ENCODE peak calls at places on chromosomes 16 and 17, in four cellular contexts. M, S, A and I are unnamed samples.

GRCh38 chr16:53541326-53541725 is 38.3 kb upstream of the AKTIP start:
- DNase-seq in M (no peak), A (no peak), S (no peak), I (no peak)

GRCh38 chr17:8109669-8110455 is 8.5 kb downstream of the ALOXE3 start:
- DNase-seq in M (no peak), A (peak; percentile 73), S (peak; percentile 72), I (peak; percentile 78)

GRCh38 chr17:19502517-19502916 is 31.1 kb upstream of the SLC47A1 start:
- DNase-seq in S (no peak), M (no peak), A (peak; percentile 16), I (no peak)

GRCh38 chr17:18953231-18953728 is 1.3 kb downstream of the SLC5A10 start:
- DNase-seq in A (no peak), M (no peak), S (no peak), I (no peak)

GRCh38 chr17:76473541-76473985 is 6.2 kb downstream of the AANAT start:
- DNase-seq in A (peak; percentile 39), S (peak; percentile 52), M (no peak), I (peak; percentile 61)

GRCh38 chr17:44004761-44005526 is 522 bp downstream of the NAGS start:
- DNase-seq in S (peak; percentile 34), M (no peak), A (no peak), I (peak; percentile 42)

GRCh38 chr16:73459586-73459985 is 411.7 kb upstream of the ZFHX3 start:
- DNase-seq in M (no peak), S (no peak), A (no peak), I (no peak)

GRCh38 chr16:31143036-31143888 is 6.6 kb downstream of the PRSS36 start:
- DNase-seq in M (no peak), A (no peak), S (no peak), I (no peak)

GRCh38 chr17:18004345-18004744 is 31.7 kb downstream of the DRC3 start:
- DNase-seq in A (no peak), S (no peak), M (no peak), I (no peak)

GRCh38 chr16:77937473-77938195 is 84.7 kb upstream of the CLEC3A start:
- DNase-seq in A (no peak), S (no peak), M (no peak), I (no peak)

GRCh38 chr17:7025240-7025639 is 2.4 kb downstream of the BCL6B start:
- DNase-seq in M (no peak), A (no peak), S (no peak), I (no peak)

GRCh38 chr17:3043737-3044365 is 19.6 kb downstream of the OR1D5 start:
- DNase-seq in M (no peak), A (peak; percentile 31), S (peak; percentile 44), I (no peak)
- TF ChIP-seq CTCF in M (no peak), A (peak; percentile 37), S (peak; percentile 54), I (no peak)

DNA sequence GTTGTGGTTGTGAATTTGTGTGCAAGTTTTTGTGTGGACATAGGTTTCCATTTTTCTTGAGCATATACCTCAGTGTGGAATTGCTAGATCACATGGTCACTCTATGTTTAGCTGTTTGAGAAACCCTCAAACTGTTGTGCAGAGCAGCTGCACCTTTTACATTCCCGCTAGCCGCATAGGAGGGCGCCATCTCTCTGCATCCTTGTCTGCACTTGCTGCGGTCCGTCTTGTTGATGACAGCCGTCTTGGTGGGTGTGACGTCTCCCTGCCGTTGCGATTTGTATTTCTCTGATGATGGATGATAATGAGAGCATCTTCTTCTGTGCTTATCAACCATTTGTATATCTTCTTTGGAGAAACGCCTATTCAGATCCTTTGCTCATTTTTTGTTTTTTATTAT is 25.1 kb upstream of the IL17C start:
- DNase-seq in M (no peak), S (no peak), A (no peak), I (no peak)
- TF ChIP-seq CTCF in M (no peak), S (no peak), A (no peak), I (no peak)

GRCh38 chr17:45971698-45972141 is 27.3 kb upstream of the STH start:
- DNase-seq in S (no peak), M (no peak), A (no peak), I (no peak)
- TF ChIP-seq CTCF in S (no peak), M (no peak), A (no peak), I (peak; percentile 23)

DNA sequence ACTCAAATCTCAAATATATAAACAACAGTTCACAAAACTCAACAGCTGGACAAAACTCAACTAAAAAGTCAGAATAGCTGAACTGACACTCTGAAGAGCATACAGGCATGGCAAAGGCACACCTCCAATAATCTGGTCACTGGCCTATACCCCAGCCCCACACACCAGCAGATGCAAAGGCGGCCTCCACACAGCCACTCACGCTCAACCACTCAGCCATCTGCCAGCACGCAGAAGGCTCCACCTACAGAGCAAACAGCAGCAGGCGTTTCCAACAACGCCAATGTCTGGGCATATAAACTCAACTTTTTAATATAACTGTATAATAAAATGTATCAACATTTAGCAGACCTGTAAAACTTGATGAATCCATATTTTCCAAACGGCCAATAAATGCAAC is 17.2 kb downstream of the USP7 start:
- DNase-seq in M (no peak), A (peak; percentile 53), S (no peak), I (no peak)
- TF ChIP-seq CTCF in M (no peak), A (no peak), S (no peak), I (no peak)

DNA sequence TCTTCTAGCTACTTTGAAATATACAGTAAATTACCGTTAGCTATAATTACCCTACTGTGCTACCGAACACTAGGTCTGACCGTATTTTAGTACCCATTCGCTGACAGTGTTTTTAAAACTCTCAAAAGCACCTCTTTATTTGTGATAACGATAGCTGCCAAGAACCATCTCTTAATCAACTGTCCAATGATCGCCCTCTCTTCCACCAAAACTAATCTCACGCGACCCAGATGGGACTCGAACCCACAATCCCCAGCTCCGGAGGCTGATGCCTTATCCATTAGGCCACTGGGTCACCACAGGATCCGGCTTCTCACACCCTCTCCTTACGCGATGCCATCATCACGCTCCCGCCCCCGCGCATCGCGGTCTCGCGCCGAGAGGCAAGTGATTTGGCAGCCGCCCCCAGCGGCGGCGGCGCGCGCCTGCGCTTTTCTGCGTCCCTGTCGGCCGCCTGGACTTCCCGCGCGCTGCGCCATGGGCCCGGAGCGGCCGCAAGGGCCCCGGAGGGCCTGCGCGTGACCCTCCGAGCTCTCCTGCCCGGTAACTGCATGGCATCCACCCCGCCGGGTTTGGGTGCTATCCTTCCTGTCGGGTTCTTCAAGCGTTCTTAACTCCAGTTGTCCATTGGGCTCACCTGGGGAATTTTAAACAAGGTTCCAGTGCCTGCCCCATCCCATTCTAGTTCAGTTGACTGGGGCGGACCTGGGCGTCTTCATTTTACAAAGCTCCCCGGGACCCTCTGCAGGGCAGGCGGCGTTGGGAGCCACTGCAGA is 15.7 kb upstream of the KPNA2 start:
- DNase-seq in M (peak; percentile 79), S (peak; percentile 95), A (peak; percentile 98), I (peak; percentile 98)
- TF ChIP-seq CTCF in M (peak; percentile 40), S (peak; percentile 29), A (peak; percentile 55), I (peak; percentile 39)

GRCh38 chr17:82775033-82775823 is 23.4 kb downstream of the TBCD start:
- DNase-seq in A (no peak), S (peak; percentile 80), M (no peak), I (peak; percentile 78)
- TF ChIP-seq CTCF in A (peak; percentile 48), S (peak; percentile 86), M (peak; percentile 93), I (peak; percentile 74)

GRCh38 chr17:27355419-27355818 is 61.5 kb downstream of the WSB1 start:
- DNase-seq in A (no peak), S (no peak), M (no peak), I (no peak)

GRCh38 chr17:27352481-27353460 is 58.9 kb downstream of the WSB1 start:
- DNase-seq in A (no peak), S (no peak), M (no peak), I (no peak)

GRCh38 chr17:27354491-27355081 is 60.7 kb downstream of the WSB1 start:
- DNase-seq in A (peak; percentile 51), S (no peak), M (no peak), I (no peak)

GRCh38 chr17:27353469-27354050 is 59.6 kb downstream of the WSB1 start:
- DNase-seq in S (peak; percentile 88), A (peak; percentile 91), M (peak; percentile 19), I (peak; percentile 89)

DNA sequence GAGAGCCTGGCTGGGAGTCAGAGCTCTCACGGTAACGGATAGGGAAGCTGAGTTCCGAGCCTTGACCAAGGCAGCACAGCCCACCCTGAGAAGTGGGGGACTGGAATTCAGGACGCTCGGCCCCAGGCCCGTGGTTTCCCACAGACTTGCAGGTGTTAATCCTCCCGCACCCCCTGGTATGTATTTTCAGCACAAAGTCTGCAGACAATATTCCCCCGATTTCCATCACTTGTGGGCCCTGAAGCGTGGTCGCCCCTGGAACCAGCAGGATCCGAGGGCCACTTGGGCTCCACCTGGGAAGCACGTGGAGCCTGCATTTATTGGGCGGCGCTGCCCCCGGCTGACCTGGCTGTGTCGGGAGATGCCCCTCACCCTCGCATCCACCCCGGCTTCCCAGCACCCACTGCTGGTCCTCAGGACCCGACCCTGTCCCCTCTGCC is 60.2 kb downstream of the WSB1 start:
- DNase-seq in S (no peak), M (no peak), A (no peak), I (no peak)
- TF ChIP-seq CTCF in S (no peak), M (no peak), A (no peak), I (peak; percentile 18)

DNA sequence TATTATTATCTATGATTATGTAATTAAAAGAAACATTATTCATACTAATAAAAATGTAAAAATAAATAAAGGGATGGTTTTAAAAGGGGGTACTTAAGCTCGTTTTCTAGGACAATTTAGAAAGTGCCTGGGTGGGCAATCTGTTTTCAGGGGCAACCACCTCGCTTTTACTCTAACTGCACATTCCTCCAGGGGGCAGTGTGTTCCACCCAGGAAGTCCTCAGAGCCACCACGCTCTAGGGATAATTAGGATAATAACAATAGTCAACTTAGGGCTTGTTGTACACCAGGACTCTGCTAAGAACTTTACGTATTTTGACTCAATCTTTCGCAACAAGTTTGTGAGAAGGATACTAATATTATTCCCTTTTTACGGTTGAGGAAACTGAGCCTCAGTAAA is 396.7 kb upstream of the MAF start:
- DNase-seq in M (no peak), A (peak; percentile 26), S (no peak), I (no peak)
- TF ChIP-seq CTCF in M (peak; percentile 47), A (peak; percentile 38), S (peak; percentile 10), I (peak; percentile 32)

GRCh38 chr17:38674749-38675615 is at the start of gene EPOP:
- DNase-seq in M (no peak), S (peak; percentile 96), A (peak; percentile 92), I (peak; percentile 92)

GRCh38 chr17:38672788-38673713 is 1.7 kb downstream of the EPOP start:
- DNase-seq in S (no peak), A (no peak), M (no peak), I (no peak)

GRCh38 chr17:38671939-38672720 is 2.6 kb downstream of the EPOP start:
- DNase-seq in M (no peak), S (no peak), A (no peak), I (no peak)

GRCh38 chr17:38673714-38674012 is 1.1 kb downstream of the EPOP start:
- DNase-seq in M (no peak), A (peak; percentile 25), S (no peak), I (peak; percentile 49)

DNA sequence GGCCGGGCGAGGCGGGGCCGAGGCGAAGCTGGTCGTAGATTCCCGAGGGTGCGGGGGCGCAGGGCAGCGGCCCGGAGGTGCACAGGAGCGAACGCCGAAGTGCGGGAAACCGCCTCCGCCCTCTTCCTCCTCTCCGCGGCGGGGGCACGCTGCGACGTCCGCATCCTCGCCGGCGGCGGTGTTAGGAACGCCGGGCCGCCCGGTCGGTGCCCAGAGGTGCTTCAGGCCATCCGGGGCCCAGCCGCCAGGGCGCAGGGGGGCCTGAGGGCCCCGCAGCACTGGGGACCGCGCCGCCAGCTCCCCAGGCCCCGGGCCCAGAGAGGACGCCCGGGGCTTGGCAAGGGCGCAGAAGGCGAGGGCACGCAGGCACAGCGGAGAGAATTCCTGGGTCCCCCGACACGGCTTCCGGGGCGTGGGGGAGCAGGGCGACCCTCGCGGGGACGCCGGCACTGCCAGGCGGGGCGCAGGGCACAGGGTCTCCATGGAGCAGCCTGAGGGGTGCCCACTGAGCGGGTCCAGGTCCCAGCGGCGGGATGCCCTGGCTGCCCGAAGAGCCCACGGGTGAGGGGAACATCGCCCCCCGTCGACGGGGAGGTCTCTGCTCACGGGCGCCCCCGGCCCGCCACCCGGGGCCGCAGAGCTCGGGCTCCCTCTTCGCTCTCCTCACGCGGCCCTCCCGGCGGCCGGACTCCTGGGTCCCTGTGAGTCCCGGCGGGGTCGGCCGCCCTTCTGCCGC is 576 bp downstream of the EPOP start:
- DNase-seq in A (peak; percentile 44), S (peak; percentile 38), M (no peak), I (peak; percentile 34)
- TF ChIP-seq CTCF in A (peak; percentile 19), S (no peak), M (no peak), I (no peak)